ENCODE peak calls at places on chromosomes 2 and 18, in six cellular contexts. B is T-helper 2 cell, G is sciatic nerve, F is endothelial cell, X is left cardiac atrium, R is Panc1. J is an unnamed sample.

GRCh38 chr2:160224507-160224906 is 24.4 kb upstream of the ITGB6 start:
- DNase-seq in B (no peak), G (no peak), F (no peak), X (no peak), R (no peak), J (no peak)

GRCh38 chr2:222582931-222583330 is 73.0 kb downstream of the FARSB start:
- DNase-seq in B (no peak), G (no peak), F (no peak), X (no peak), R (no peak), J (no peak)

GRCh38 chr2:238155761-238156694 is 2.7 kb upstream of the ERFE start:
- DNase-seq in B (no peak), G (no peak), F (no peak), X (peak), R (no peak), J (no peak)

GRCh38 chr2:11417946-11418585 is 47.9 kb downstream of the E2F6 start:
- DNase-seq in B (no peak), G (no peak), F (peak), X (no peak), R (no peak), J (no peak)

GRCh38 chr2:36706021-36706328 is 9.5 kb downstream of the VIT start:
- DNase-seq in B (no peak), G (no peak), F (no peak), X (no peak), R (no peak), J (no peak)

GRCh38 chr2:20135631-20136050 is 84.2 kb upstream of the LAPTM4A start:
- DNase-seq in B (peak), G (peak), F (peak), X (peak), R (peak), J (peak)

GRCh38 chr2:207467716-207468347 is 61.9 kb upstream of the CREB1 start:
- DNase-seq in B (no peak), G (no peak), F (no peak), X (no peak), R (no peak), J (no peak)

GRCh38 chr2:31429759-31430438 is 15.4 kb upstream of the XDH start:
- DNase-seq in B (peak), G (no peak), F (no peak), X (no peak), R (no peak), J (no peak)

GRCh38 chr2:8566788-8567468 is 114.9 kb upstream of the ID2 start:
- DNase-seq in B (no peak), G (peak), F (no peak), X (peak), R (no peak), J (no peak)

GRCh38 chr2:26770986-26771586 is 7.0 kb downstream of the SLC35F6 start:
- DNase-seq in B (no peak), G (peak), F (peak), X (peak), R (no peak), J (peak)

GRCh38 chr2:233075966-233076339 is 15.8 kb downstream of the INPP5D start:
- DNase-seq in B (no peak), G (peak), F (no peak), X (no peak), R (no peak), J (no peak)

GRCh38 chr2:170139276-170139967 is 38.5 kb upstream of the MYO3B start:
- DNase-seq in B (no peak), G (no peak), F (no peak), X (no peak), R (no peak), J (no peak)

GRCh38 chr2:232325324-232326273 is 53.0 kb upstream of the ALPP start:
- DNase-seq in B (peak), G (peak), F (peak), X (peak), R (no peak), J (peak)

GRCh38 chr2:144379891-144380311 is 140.0 kb downstream of the ZEB2 start:
- DNase-seq in B (no peak), G (no peak), F (peak), X (peak), R (no peak), J (no peak)

GRCh38 chr18:27242392-27243047 is 57.4 kb upstream of the CHST9 start:
- DNase-seq in B (no peak), G (no peak), F (no peak), X (no peak), R (no peak), J (no peak)

GRCh38 chr2:218082586-218083351 is 13.7 kb downstream of the RUFY4 start:
- DNase-seq in B (no peak), G (no peak), F (no peak), X (no peak), R (no peak), J (no peak)

GRCh38 chr2:200203381-200203827 is 103.1 kb upstream of the SPATS2L start:
- DNase-seq in B (no peak), G (no peak), F (no peak), X (no peak), R (no peak), J (no peak)

J was measured in heart right ventricle.